ENCODE peak calls at places on chromosomes 13 and 19, in seven cellular contexts. Y is ovary; V is HS-5; Z is stimulated activated naive CD8-positive, alpha-beta T cell treated with anti-CD3 and anti-CD28 coated beads, Interleukin-15, Interleukin-2, amounts not matched to agents 100 U/mL and 50 U/mL, for 24 hours; W is mucosa of descending colon; K is RWPE1; D is NCI-H446 treated with DMSO at 0.1 percent for 48 hours. R is an unnamed sample.

GRCh38 chr19:4432918-4433506 is 24.6 kb downstream of the UBXN6 start:
- DNase-seq in V (no peak), W (no peak), D (no peak), Y (no peak), K (no peak), Z (no peak), R (no peak)

GRCh38 chr13:59356607-59357006 is 807.1 kb downstream of the DIAPH3 start:
- DNase-seq in Z (no peak), W (peak; percentile 34), Y (peak; percentile 39), V (no peak), D (peak; percentile 83), K (no peak), R (peak; percentile 25)

GRCh38 chr13:72145383-72145782 is 278.4 kb upstream of the DACH1 start:
- DNase-seq in W (no peak), Y (no peak), V (no peak), D (no peak), Z (no peak), K (no peak), R (no peak)

GRCh38 chr13:28754698-28755545 is 36.2 kb upstream of the SLC46A3 start:
- DNase-seq in D (no peak), K (no peak), Y (no peak), Z (no peak), V (no peak), W (peak; percentile 31), R (peak; percentile 31)

GRCh38 chr13:104832265-104832664 is 1703.2 kb downstream of the EFNB2 start:
- DNase-seq in V (no peak), Z (no peak), Y (no peak), D (no peak), K (no peak), W (no peak), R (no peak)

GRCh38 chr19:5321851-5322681 is 18.5 kb downstream of the PTPRS start:
- DNase-seq in Y (no peak), W (no peak), D (no peak), Z (peak; percentile 52), V (no peak), K (no peak), R (no peak)

GRCh38 chr13:107960301-107960700 is 255.0 kb downstream of the LIG4 start:
- DNase-seq in Z (no peak), D (no peak), Y (no peak), V (no peak), W (no peak), K (no peak), R (no peak)

GRCh38 chr19:13835791-13836723 is 40.8 kb downstream of the ZSWIM4 start:
- DNase-seq in K (no peak), D (no peak), V (no peak), Z (no peak), Y (peak; percentile 44), W (peak; percentile 44), R (no peak)

GRCh38 chr19:18999896-19000620 is 33.3 kb downstream of the SUGP2 start:
- DNase-seq in D (no peak), Z (no peak), K (no peak), W (no peak), V (no peak), Y (no peak), R (peak; percentile 11)

GRCh38 chr19:55958356-55958755 is 10.7 kb downstream of the NLRP8 start:
- DNase-seq in Z (no peak), D (no peak), V (no peak), Y (no peak), W (no peak), K (no peak), R (peak; percentile 82)

GRCh38 chr19:35742121-35742724 is at the start of gene IGFLR1:
- DNase-seq in V (no peak), K (no peak), D (no peak), Y (no peak), Z (peak; percentile 86), W (no peak), R (no peak)

GRCh38 chr19:42121036-42121621 is 11.1 kb downstream of the POU2F2 start:
- DNase-seq in D (no peak), Y (no peak), W (no peak), Z (peak; percentile 52), K (no peak), V (no peak), R (no peak)

GRCh38 chr13:25352230-25352629 is 19.5 kb upstream of the ATP8A2 start:
- DNase-seq in Z (no peak), W (no peak), D (no peak), V (no peak), Y (no peak), K (no peak), R (no peak)

GRCh38 chr13:101738336-101738735 is 285.9 kb downstream of the ITGBL1 start:
- DNase-seq in D (no peak), Z (no peak), Y (no peak), W (no peak), K (no peak), V (no peak), R (no peak)

GRCh38 chr19:10432736-10433130 is 12.4 kb downstream of the PDE4A start:
- DNase-seq in W (no peak), Y (no peak), K (no peak), D (no peak), Z (no peak), V (no peak), R (no peak)

GRCh38 chr19:55368701-55369563 is 1.3 kb downstream of the IL11 start:
- DNase-seq in D (no peak), W (no peak), K (peak; percentile 71), V (no peak), Z (peak; percentile 51), Y (no peak), R (peak; percentile 63)

GRCh38 chr19:51318687-51319675 is 7.5 kb downstream of the IGLON5 start:
- DNase-seq in Y (no peak), Z (no peak), K (no peak), D (no peak), W (no peak), V (no peak), R (no peak)

GRCh38 chr13:92967923-92968322 is 258.7 kb upstream of the GPC6 start:
- DNase-seq in K (no peak), Z (no peak), Y (no peak), D (no peak), W (no peak), V (no peak), R (peak; percentile 7)

GRCh38 chr13:23087884-23088283 is 92.9 kb upstream of the SGCG start:
- DNase-seq in K (peak; percentile 20), Y (no peak), Z (peak; percentile 14), W (no peak), V (no peak), D (no peak), R (peak; percentile 36)

GRCh38 chr13:82833928-82834327 is 1048.3 kb downstream of the SLITRK1 start:
- DNase-seq in W (no peak), K (no peak), Z (no peak), D (no peak), Y (no peak), V (no peak), R (no peak)

GRCh38 chr19:2702170-2703076 is at the start of gene GNG7:
- DNase-seq in Y (peak; percentile 97), K (peak; percentile 98), Z (peak; percentile 97), V (no peak), W (peak; percentile 97), D (peak; percentile 74), R (peak; percentile 86)

GRCh38 chr19:58317481-58318072 is 9.2 kb upstream of the ZSCAN22 start:
- DNase-seq in D (no peak), K (peak; percentile 42), Y (no peak), V (no peak), W (no peak), Z (no peak), R (peak; percentile 47)

GRCh38 chr19:47005873-47006272 is 13.8 kb upstream of the NPAS1 start:
- DNase-seq in V (no peak), D (peak; percentile 7), Z (no peak), Y (no peak), W (no peak), K (no peak), R (no peak)

GRCh38 chr13:88464851-88465250 is 793.7 kb downstream of the SLITRK5 start:
- DNase-seq in W (no peak), K (no peak), Y (no peak), V (no peak), D (no peak), Z (no peak), R (no peak)

GRCh38 chr13:22961835-22962537 is 218.8 kb upstream of the SGCG start:
- DNase-seq in K (no peak), D (no peak), V (no peak), Y (no peak), W (no peak), Z (no peak), R (no peak)

GRCh38 chr19:35249146-35249847 is 495 bp downstream of the LSR start:
- DNase-seq in K (peak; percentile 45), Z (no peak), D (no peak), W (peak; percentile 55), Y (no peak), V (no peak), R (peak; percentile 46)

GRCh38 chr13:111175372-111175771 is 60.3 kb downstream of the ARHGEF7 start:
- DNase-seq in Y (no peak), W (no peak), Z (no peak), D (no peak), K (no peak), V (no peak), R (no peak)

GRCh38 chr13:48507024-48507423 is 25.9 kb downstream of the RCBTB2 start:
- DNase-seq in D (no peak), Z (no peak), K (peak; percentile 38), V (no peak), W (no peak), Y (no peak), R (no peak)

GRCh38 chr13:95276119-95276505 is 25.1 kb downstream of the ABCC4 start:
- DNase-seq in K (no peak), Z (no peak), Y (no peak), V (no peak), W (no peak), D (no peak), R (no peak)

GRCh38 chr19:42323852-42324654 is 1.4 kb upstream of the MEGF8 start:
- DNase-seq in W (peak; percentile 48), K (no peak), D (no peak), Y (no peak), V (no peak), Z (peak; percentile 29), R (no peak)

GRCh38 chr13:30739646-30740642 is 4.6 kb downstream of the ALOX5AP start:
- DNase-seq in Y (no peak), W (no peak), V (no peak), D (no peak), K (peak; percentile 81), Z (peak; percentile 51), R (peak; percentile 88)

GRCh38 chr19:34963531-34964406 is at the start of gene ZNF792:
- DNase-seq in Y (peak; percentile 49), W (peak; percentile 79), K (peak; percentile 45), Z (peak; percentile 75), V (no peak), D (peak; percentile 14), R (peak; percentile 57)

GRCh38 chr19:47372603-47373002 is 23.5 kb downstream of the DHX34 start:
- DNase-seq in D (no peak), Y (no peak), K (no peak), V (no peak), W (no peak), Z (no peak), R (no peak)

GRCh38 chr19:47186337-47187022 is 44.5 kb downstream of the BBC3 start:
- DNase-seq in D (no peak), K (no peak), W (no peak), Y (no peak), Z (peak; percentile 80), V (no peak), R (no peak)

GRCh38 chr13:82758056-82758455 is 1124.2 kb downstream of the SLITRK1 start:
- DNase-seq in K (peak; percentile 9), D (no peak), V (no peak), Y (no peak), Z (no peak), W (no peak), R (peak; percentile 4)

GRCh38 chr13:107799001-107799400 is 416.3 kb downstream of the LIG4 start:
- DNase-seq in Y (no peak), W (no peak), K (no peak), D (no peak), V (no peak), Z (no peak), R (no peak)

GRCh38 chr19:45815501-45816216 is 551 bp upstream of the RSPH6A start:
- DNase-seq in K (no peak), Z (no peak), Y (no peak), V (no peak), D (no peak), W (peak; percentile 34), R (no peak)

R was measured in kidney tubule cell.